ENCODE peak calls at places on chromosomes 3 and 15, in seven cellular contexts. W is A549; G is GM23338; R is CD8-positive, alpha-beta memory T cell; M is adrenal gland; X is SJCRH30; D is left ventricle myocardium inferior. N is an unnamed sample.
A peak's percentile ranks its signal among the peaks of the same experiment; 100 is the strongest.

GRCh38 chr3:152960684-152961083 is 125.8 kb downstream of the P2RY1 start:
- DNase-seq in W (peak; percentile 10), G (no peak), R (no peak), M (no peak), X (no peak), D (no peak), N (no peak)

GRCh38 chr3:11155341-11156025 is 1.2 kb downstream of the HRH1 start:
- DNase-seq in W (peak; percentile 78), G (peak; percentile 73), R (no peak), M (peak; percentile 60), X (peak; percentile 24), D (peak; percentile 67), N (peak; percentile 78)

GRCh38 chr15:57950381-57950946 is 115.0 kb downstream of the ALDH1A2 start:
- DNase-seq in W (no peak), G (no peak), R (no peak), M (no peak), X (peak; percentile 30), D (no peak), N (no peak)

GRCh38 chr3:144947895-144948294 is 976.3 kb downstream of the DIPK2A start:
- DNase-seq in W (no peak), G (no peak), R (no peak), M (no peak), X (no peak), D (no peak), N (no peak)

GRCh38 chr3:21330293-21330692 is 420.7 kb downstream of the ZNF385D start:
- DNase-seq in W (no peak), G (no peak), R (no peak), M (no peak), X (no peak), D (no peak), N (no peak)

GRCh38 chr3:116059421-116060096 is 385.7 kb downstream of the LSAMP start:
- DNase-seq in W (peak; percentile 60), G (peak; percentile 52), R (no peak), M (peak; percentile 59), X (peak; percentile 43), D (no peak), N (no peak)

GRCh38 chr3:114093596-114093995 is 37.1 kb downstream of the QTRT2 start:
- DNase-seq in W (peak; percentile 58), G (no peak), R (no peak), M (no peak), X (peak; percentile 63), D (no peak), N (peak; percentile 18)

GRCh38 chr3:37329465-37329864 is 155.1 kb upstream of the LRRFIP2 start:
- DNase-seq in W (no peak), G (no peak), R (no peak), M (no peak), X (no peak), D (no peak), N (no peak)

GRCh38 chr15:81327526-81327925 is 3.6 kb upstream of the STARD5 start:
- DNase-seq in W (no peak), G (no peak), R (no peak), M (no peak), X (peak; percentile 11), D (no peak), N (no peak)

GRCh38 chr3:182843478-182843877 is 50.2 kb downstream of the ATP11B start:
- DNase-seq in W (no peak), G (no peak), R (no peak), M (no peak), X (no peak), D (no peak), N (no peak)

GRCh38 chr3:23239181-23240068 is 36.3 kb downstream of the UBE2E2 start:
- DNase-seq in W (no peak), G (no peak), R (no peak), M (no peak), X (no peak), D (no peak), N (no peak)

GRCh38 chr3:63655519-63655918 is 3.0 kb downstream of the SNTN start:
- DNase-seq in W (no peak), G (no peak), R (no peak), M (no peak), X (no peak), D (no peak), N (no peak)

GRCh38 chr3:145116769-145117168 is 1044.2 kb downstream of the PLOD2 start:
- DNase-seq in W (no peak), G (peak; percentile 8), R (no peak), M (no peak), X (no peak), D (no peak), N (no peak)

GRCh38 chr3:49025793-49026520 is 3.2 kb downstream of the IMPDH2 start:
- DNase-seq in W (no peak), G (no peak), R (no peak), M (no peak), X (no peak), D (no peak), N (no peak)

GRCh38 chr3:49609815-49610214 is 55.5 kb downstream of the BSN start:
- DNase-seq in W (no peak), G (no peak), R (no peak), M (no peak), X (no peak), D (peak; percentile 29), N (no peak)

GRCh38 chr3:156674046-156674910 is at the start of gene TIPARP:
- DNase-seq in W (peak; percentile 98), G (peak; percentile 95), R (peak; percentile 99), M (peak; percentile 99), X (peak; percentile 96), D (peak; percentile 100), N (peak; percentile 99)

GRCh38 chr3:117589454-117589853 is 879.9 kb downstream of the TUSC7 start:
- DNase-seq in W (no peak), G (peak; percentile 11), R (no peak), M (no peak), X (peak; percentile 22), D (no peak), N (no peak)

GRCh38 chr3:153448146-153448870 is 286.3 kb downstream of the RAP2B start:
- DNase-seq in W (no peak), G (no peak), R (no peak), M (no peak), X (no peak), D (no peak), N (no peak)

GRCh38 chr3:132284756-132285619 is 32.2 kb upstream of the ACP3 start:
- DNase-seq in W (no peak), G (peak; percentile 80), R (no peak), M (no peak), X (no peak), D (no peak), N (no peak)

GRCh38 chr3:51977449-51978142 is 2.7 kb downstream of the ABHD14A start:
- DNase-seq in W (no peak), G (no peak), R (peak; percentile 54), M (no peak), X (no peak), D (no peak), N (no peak)

GRCh38 chr3:49593046-49593445 is 38.8 kb downstream of the BSN start:
- DNase-seq in W (peak; percentile 7), G (no peak), R (no peak), M (no peak), X (no peak), D (no peak), N (no peak)

GRCh38 chr3:188001926-188002325 is 152.0 kb upstream of the LPP start:
- DNase-seq in W (no peak), G (no peak), R (no peak), M (no peak), X (no peak), D (no peak), N (no peak)

DNA sequence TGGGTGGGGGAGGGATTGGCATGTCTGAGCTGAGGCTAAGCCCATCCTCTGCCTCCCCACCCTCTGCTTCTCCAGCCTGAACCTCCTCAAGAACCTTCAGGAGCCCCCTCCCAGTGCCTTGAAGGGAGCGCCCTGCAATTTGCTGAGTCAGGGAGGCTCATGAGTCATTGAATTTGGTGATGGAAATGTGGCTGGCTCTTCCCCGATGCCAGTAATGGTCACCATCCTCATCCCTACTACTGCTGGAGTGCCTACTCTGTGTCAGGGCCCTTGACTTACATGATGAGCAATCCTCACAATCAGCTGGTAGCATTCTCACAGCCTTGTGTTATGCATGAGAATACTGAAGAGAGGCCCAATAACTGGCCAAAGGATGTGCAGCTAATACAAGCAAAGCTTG is 28.7 kb downstream of the WNT5A start:
- DNase-seq in W (no peak), G (no peak), R (no peak), M (no peak), X (no peak), D (no peak), N (no peak)
- H3K4me1 ChIP-seq in W (no peaks in the 10 kb centered on the region), G (no peaks in the 10 kb centered on the region), R (no peaks in the 10 kb centered on the region), M (no peaks in the 10 kb centered on the region), X (peaks cover 4% of the 10 kb centered on the region), D (no peaks in the 10 kb centered on the region), N (no peaks in the 10 kb centered on the region)

GRCh38 chr3:184896336-184896735 is 84.4 kb downstream of the VPS8 start:
- DNase-seq in W (no peak), G (no peak), R (no peak), M (no peak), X (no peak), D (no peak), N (no peak)
- H3K4me1 ChIP-seq in W (no peaks in the 10 kb centered on the region), G (peaks cover 22% of the 10 kb centered on the region), R (no peaks in the 10 kb centered on the region), M (no peaks in the 10 kb centered on the region), X (no peaks in the 10 kb centered on the region), D (no peaks in the 10 kb centered on the region), N (no peaks in the 10 kb centered on the region)

DNA sequence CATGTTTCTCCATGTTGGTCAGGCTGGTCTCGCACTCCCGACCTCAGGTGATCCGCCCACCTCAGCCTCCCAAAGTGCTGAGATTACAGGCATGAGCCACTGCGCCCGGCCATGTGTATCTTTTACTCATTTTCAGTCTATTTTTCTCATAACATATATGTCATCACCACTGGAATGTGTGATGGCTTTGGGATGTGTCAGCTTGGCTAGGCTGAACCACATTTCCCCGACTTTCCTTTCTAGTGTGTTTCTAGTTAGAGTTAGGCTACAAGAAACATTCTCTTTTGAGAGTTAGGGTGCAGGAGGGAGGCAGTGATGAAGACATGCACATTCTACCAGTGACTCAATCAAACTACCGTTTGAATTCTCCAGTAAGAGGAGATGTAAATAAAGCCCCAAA is 444.9 kb upstream of the THBS1 start:
- DNase-seq in W (no peak), G (no peak), R (no peak), M (no peak), X (no peak), D (no peak), N (no peak)
- H3K4me1 ChIP-seq in W (peaks cover 59% of the 10 kb centered on the region), G (no peaks in the 10 kb centered on the region), R (no peaks in the 10 kb centered on the region), M (no peaks in the 10 kb centered on the region), X (peaks cover 23% of the 10 kb centered on the region), D (peaks cover 17% of the 10 kb centered on the region), N (no peaks in the 10 kb centered on the region)

GRCh38 chr15:98134875-98135274 is 174.4 kb downstream of the ARRDC4 start:
- DNase-seq in W (no peak), G (no peak), R (no peak), M (no peak), X (no peak), D (no peak), N (no peak)

GRCh38 chr15:98126326-98127090 is 166.0 kb downstream of the ARRDC4 start:
- DNase-seq in W (no peak), G (no peak), R (no peak), M (no peak), X (peak; percentile 55), D (no peak), N (no peak)

GRCh38 chr15:98127612-98128011 is 167.1 kb downstream of the ARRDC4 start:
- DNase-seq in W (no peak), G (peak; percentile 8), R (no peak), M (no peak), X (no peak), D (no peak), N (no peak)

GRCh38 chr15:98131924-98132323 is 171.4 kb downstream of the ARRDC4 start:
- DNase-seq in W (no peak), G (no peak), R (no peak), M (no peak), X (no peak), D (no peak), N (peak; percentile 58)
- H3K4me1 ChIP-seq in W (no peaks in the 10 kb centered on the region), G (no peaks in the 10 kb centered on the region), R (no peaks in the 10 kb centered on the region), M (no peaks in the 10 kb centered on the region), X (no peaks in the 10 kb centered on the region), D (no peaks in the 10 kb centered on the region), N (no peaks in the 10 kb centered on the region)